ENCODE peak calls at places on chromosome 7, in six cellular contexts. G, V, Z, F, Q and A are unnamed samples. For H3K9me3, the result is how much of the 10 kb centered on the place peaks cover.

GRCh38 chr7:100887186-100887954 is 2.1 kb downstream of the UFSP1 start:
- DNase-seq in G (peak), V (peak), Z (no peak), F (no peak), Q (peak), A (no peak)

GRCh38 chr7:28068811-28069216 is 111.8 kb downstream of the JAZF1 start:
- DNase-seq in G (no peak), V (no peak), Z (no peak), F (peak), Q (no peak), A (no peak)

GRCh38 chr7:20296444-20296843 is 34.3 kb upstream of the ITGB8 start:
- DNase-seq in G (no peak), V (no peak), Z (no peak), F (no peak), Q (no peak), A (no peak)

GRCh38 chr7:33494473-33494872 is 365.1 kb downstream of the BBS9 start:
- DNase-seq in G (no peak), V (no peak), Z (no peak), F (no peak), Q (no peak), A (no peak)

GRCh38 chr7:1580422-1581030 is 10.7 kb upstream of the PSMG3 start:
- DNase-seq in G (no peak), V (no peak), Z (no peak), F (no peak), Q (no peak), A (no peak)

GRCh38 chr7:139709460-139709859 is 68.3 kb downstream of the HIPK2 start:
- DNase-seq in G (no peak), V (no peak), Z (no peak), F (peak), Q (no peak), A (no peak)

GRCh38 chr7:106593028-106593417 is 67.9 kb downstream of the CCDC71L start:
- DNase-seq in G (no peak), V (no peak), Z (no peak), F (no peak), Q (no peak), A (no peak)

GRCh38 chr7:70178787-70179186 is 580.5 kb downstream of the AUTS2 start:
- DNase-seq in G (no peak), V (no peak), Z (no peak), F (no peak), Q (no peak), A (no peak)

GRCh38 chr7:46859963-46860475 is 721.9 kb downstream of the TNS3 start:
- DNase-seq in G (no peak), V (peak), Z (no peak), F (peak), Q (no peak), A (peak)

GRCh38 chr7:138029941-138030340 is 28.1 kb upstream of the CREB3L2 start:
- DNase-seq in G (no peak), V (no peak), Z (no peak), F (peak), Q (no peak), A (no peak)

GRCh38 chr7:138029126-138029525 is 27.2 kb upstream of the CREB3L2 start:
- DNase-seq in G (no peak), V (no peak), Z (no peak), F (no peak), Q (no peak), A (no peak)

GRCh38 chr7:138032775-138033174 is 30.9 kb upstream of the CREB3L2 start:
- DNase-seq in G (no peak), V (no peak), Z (no peak), F (peak), Q (no peak), A (no peak)

GRCh38 chr7:138032186-138032585 is 30.3 kb upstream of the CREB3L2 start:
- DNase-seq in G (no peak), V (no peak), Z (no peak), F (no peak), Q (no peak), A (no peak)

DNA sequence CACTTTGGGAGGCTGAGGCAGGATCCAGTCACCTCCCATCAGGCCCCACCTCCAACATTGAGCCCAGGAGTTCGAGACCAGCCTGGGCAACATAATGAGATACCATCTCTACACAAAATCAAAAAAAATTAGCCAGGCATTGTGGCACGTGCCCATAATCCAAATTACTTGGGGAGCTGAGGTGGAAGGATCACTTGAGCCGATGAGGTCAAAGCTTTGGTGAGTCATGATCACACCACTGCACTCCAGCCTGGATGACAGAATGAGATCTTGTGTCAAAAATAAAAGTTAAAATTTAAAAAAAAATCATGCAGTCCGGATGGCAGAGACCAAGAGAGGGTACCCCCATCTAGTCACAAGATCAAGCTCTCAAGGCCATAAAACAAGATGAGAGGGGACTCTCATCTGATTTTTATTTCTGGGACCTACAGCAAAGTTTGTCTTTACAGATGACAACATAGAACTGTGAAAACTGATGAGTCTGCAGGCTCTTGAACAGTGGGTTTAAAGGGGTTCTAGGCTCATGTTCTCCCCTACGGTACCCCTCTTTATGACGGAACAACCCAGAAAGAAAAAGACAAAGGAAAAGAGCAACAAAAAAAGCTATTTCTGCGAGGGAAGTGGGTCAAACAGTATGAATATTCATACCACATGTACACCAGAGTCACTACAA is 28.9 kb upstream of the CREB3L2 start:
- DNase-seq in G (no peak), V (no peak), Z (no peak), F (peak), Q (no peak), A (no peak)
- H3K9me3 ChIP-seq in G (under half), V (under half), Z (under half), F (under half), Q (under half), A (under half)

GRCh38 chr7:157863906-157864810 is 527.4 kb downstream of the DNAJB6 start:
- DNase-seq in G (no peak), V (no peak), Z (no peak), F (no peak), Q (no peak), A (no peak)
- H3K9me3 ChIP-seq in G (under half), V (under half), Z (under half), F (under half), Q (under half), A (under half)

GRCh38 chr7:138324905-138325304 is 135.2 kb upstream of the TRIM24 start:
- DNase-seq in G (no peak), V (no peak), Z (no peak), F (no peak), Q (no peak), A (no peak)

GRCh38 chr7:138325434-138325833 is 134.6 kb upstream of the TRIM24 start:
- DNase-seq in G (no peak), V (no peak), Z (no peak), F (no peak), Q (no peak), A (no peak)

GRCh38 chr7:138328215-138328614 is 131.8 kb upstream of the TRIM24 start:
- DNase-seq in G (no peak), V (no peak), Z (no peak), F (peak), Q (no peak), A (no peak)
- H3K9me3 ChIP-seq in G (under half), V (under half), Z (half or more), F (under half), Q (under half), A (under half)

GRCh38 chr7:21454906-21455305 is 27.0 kb downstream of the SP4 start:
- DNase-seq in G (no peak), V (no peak), Z (no peak), F (no peak), Q (no peak), A (no peak)

GRCh38 chr7:21450076-21450475 is 22.2 kb downstream of the SP4 start:
- DNase-seq in G (no peak), V (no peak), Z (no peak), F (no peak), Q (no peak), A (no peak)

GRCh38 chr7:21450876-21451275 is 23.0 kb downstream of the SP4 start:
- DNase-seq in G (no peak), V (no peak), Z (no peak), F (no peak), Q (no peak), A (no peak)

GRCh38 chr7:21448974-21449373 is 21.1 kb downstream of the SP4 start:
- DNase-seq in G (no peak), V (no peak), Z (no peak), F (no peak), Q (no peak), A (no peak)

GRCh38 chr7:21454182-21454581 is 26.3 kb downstream of the SP4 start:
- DNase-seq in G (no peak), V (no peak), Z (no peak), F (no peak), Q (no peak), A (no peak)
- H3K9me3 ChIP-seq in G (under half), V (under half), Z (under half), F (under half), Q (under half), A (under half)

GRCh38 chr7:16396766-16397496 is 24.4 kb downstream of the CRPPA start:
- DNase-seq in G (no peak), V (peak), Z (no peak), F (peak), Q (no peak), A (no peak)
- H3K9me3 ChIP-seq in G (under half), V (under half), Z (under half), F (under half), Q (under half), A (under half)

GRCh38 chr7:157780312-157780711 is 443.5 kb downstream of the DNAJB6 start:
- DNase-seq in G (no peak), V (no peak), Z (no peak), F (no peak), Q (no peak), A (no peak)
- H3K9me3 ChIP-seq in G (under half), V (under half), Z (under half), F (under half), Q (under half), A (under half)